ENCODE peak calls at places on chromosome 12, in five cellular contexts. T is upper lobe of left lung, H is endodermal cell, B is thoracic aorta, X is left lung. V is an unnamed sample.

GRCh38 chr12:65306229-65306602 is 27.7 kb downstream of the MSRB3 start:
- DNase-seq in H (no peak), T (no peak), X (no peak), B (no peak), V (no peak)

GRCh38 chr12:104975621-104976343 is 10.3 kb upstream of the NOPCHAP1 start:
- DNase-seq in T (no peak), X (no peak), B (no peak), H (no peak), V (no peak)

GRCh38 chr12:116954700-116955381 is 44.1 kb downstream of the FBXW8 start:
- DNase-seq in T (peak; percentile 57), X (no peak), B (no peak), H (peak; percentile 43), V (no peak)

GRCh38 chr12:65163755-65164154 is 5.6 kb upstream of the LEMD3 start:
- DNase-seq in X (no peak), T (no peak), B (no peak), H (no peak), V (no peak)

GRCh38 chr12:6154730-6155459 is 30.4 kb upstream of the VWF start:
- DNase-seq in B (no peak), X (no peak), H (no peak), T (peak; percentile 67), V (no peak)

GRCh38 chr12:52041695-52042123 is 9.5 kb upstream of the NR4A1 start:
- DNase-seq in B (no peak), T (no peak), X (no peak), H (peak; percentile 85), V (peak; percentile 66)

GRCh38 chr12:53974084-53975018 is at the start of gene HOTAIR:
- DNase-seq in X (peak; percentile 69), T (no peak), H (peak; percentile 70), B (no peak), V (no peak)

GRCh38 chr12:42469355-42470006 is 120.1 kb downstream of the PRICKLE1 start:
- DNase-seq in H (no peak), X (no peak), T (no peak), B (no peak), V (no peak)

GRCh38 chr12:113194971-113195391 is 9.5 kb downstream of the RITA1 start:
- DNase-seq in B (no peak), X (no peak), H (no peak), T (no peak), V (peak; percentile 39)

GRCh38 chr12:39368096-39368495 is 74.8 kb downstream of the KIF21A start:
- DNase-seq in X (no peak), H (no peak), B (no peak), T (no peak), V (no peak)

GRCh38 chr12:67671419-67671818 is 22.9 kb downstream of the DYRK2 start:
- DNase-seq in B (no peak), X (no peak), T (no peak), H (no peak), V (no peak)

GRCh38 chr12:117863004-117863709 is 105.6 kb downstream of the KSR2 start:
- DNase-seq in T (no peak), H (no peak), X (no peak), B (no peak), V (no peak)

GRCh38 chr12:49567611-49568441 is at the start of gene MCRS1:
- DNase-seq in T (peak; percentile 85), B (peak; percentile 52), H (peak; percentile 97), X (peak; percentile 91), V (peak; percentile 96)

GRCh38 chr12:93005928-93006654 is 77.0 kb upstream of the EEA1 start:
- DNase-seq in T (no peak), B (no peak), X (no peak), H (peak; percentile 60), V (peak; percentile 45)

GRCh38 chr12:88860846-88861245 is 280.6 kb upstream of the KITLG start:
- DNase-seq in H (no peak), T (no peak), X (no peak), B (no peak), V (no peak)

GRCh38 chr12:88866881-88867280 is 286.6 kb upstream of the KITLG start:
- DNase-seq in X (no peak), H (no peak), T (no peak), B (no peak), V (no peak)

GRCh38 chr12:88870000-88870737 is 289.9 kb upstream of the KITLG start:
- DNase-seq in T (no peak), B (no peak), X (no peak), H (no peak), V (no peak)

GRCh38 chr12:88868062-88868461 is 287.8 kb upstream of the KITLG start:
- DNase-seq in X (no peak), T (no peak), B (no peak), H (no peak), V (no peak)

GRCh38 chr12:88865537-88865936 is 285.3 kb upstream of the KITLG start:
- DNase-seq in X (no peak), H (no peak), B (no peak), T (no peak), V (no peak)
- H3K27ac ChIP-seq in X (no peak overlapping the region), H (no peak overlapping the region), B (no peak overlapping the region), T (no peak overlapping the region), V (no peak overlapping the region)

GRCh38 chr12:109625749-109626377 is 52.3 kb downstream of the MVK start:
- DNase-seq in X (no peak), H (no peak), B (no peak), T (no peak), V (no peak)

GRCh38 chr12:109626378-109627115 is 53.0 kb downstream of the MVK start:
- DNase-seq in X (no peak), H (no peak), T (no peak), B (no peak), V (peak; percentile 79)

GRCh38 chr12:109625131-109625559 is 51.6 kb downstream of the MVK start:
- DNase-seq in B (no peak), X (no peak), T (no peak), H (peak; percentile 66), V (no peak)

GRCh38 chr12:109630107-109630506 is 56.5 kb downstream of the MVK start:
- DNase-seq in T (no peak), H (no peak), B (no peak), X (no peak), V (no peak)

DNA sequence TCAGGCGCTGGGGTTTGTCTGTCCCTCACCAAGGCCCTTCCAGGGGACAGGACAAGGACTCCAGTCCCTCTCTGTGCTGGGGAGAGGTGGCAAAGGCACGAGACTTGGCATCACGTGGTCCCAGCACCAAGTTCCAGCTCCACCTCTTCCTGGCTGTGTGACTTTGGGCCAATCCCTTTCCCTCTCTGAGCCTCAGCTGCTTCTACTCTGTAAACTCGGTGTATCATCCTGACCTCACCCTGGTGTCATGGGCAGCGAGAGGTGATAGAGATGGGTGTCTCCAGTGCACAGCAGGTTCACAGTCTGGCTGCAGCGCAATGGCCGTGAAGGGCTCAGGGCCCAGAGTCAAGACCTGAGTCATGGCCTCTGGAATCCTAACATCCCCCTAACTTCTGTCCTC is 54.0 kb downstream of the MVK start:
- DNase-seq in B (no peak), X (no peak), T (no peak), H (no peak), V (no peak)
- H3K27me3 ChIP-seq in B (no peaks in the 10 kb centered on the region), X (peaks cover 84% of the 10 kb centered on the region), T (no peaks in the 10 kb centered on the region), H (no peaks in the 10 kb centered on the region), V (no peaks in the 10 kb centered on the region)

GRCh38 chr12:109697270-109697553 is 16.4 kb upstream of the FAM222A start:
- DNase-seq in T (no peak), H (no peak), X (no peak), B (no peak), V (no peak)
- H3K27ac ChIP-seq in T (no peak overlapping the region), H (no peak overlapping the region), X (no peak overlapping the region), B (no peak overlapping the region), V (no peak overlapping the region)

GRCh38 chr12:130205531-130205930 is 43.3 kb downstream of the FZD10 start:
- DNase-seq in X (no peak), B (no peak), H (no peak), T (no peak), V (no peak)
- H3K27me3 ChIP-seq in X (peaks cover under 1% of the 10 kb centered on the region), B (no peaks in the 10 kb centered on the region), H (peaks cover 13% of the 10 kb centered on the region), T (no peaks in the 10 kb centered on the region), V (peaks cover 11% of the 10 kb centered on the region)

DNA sequence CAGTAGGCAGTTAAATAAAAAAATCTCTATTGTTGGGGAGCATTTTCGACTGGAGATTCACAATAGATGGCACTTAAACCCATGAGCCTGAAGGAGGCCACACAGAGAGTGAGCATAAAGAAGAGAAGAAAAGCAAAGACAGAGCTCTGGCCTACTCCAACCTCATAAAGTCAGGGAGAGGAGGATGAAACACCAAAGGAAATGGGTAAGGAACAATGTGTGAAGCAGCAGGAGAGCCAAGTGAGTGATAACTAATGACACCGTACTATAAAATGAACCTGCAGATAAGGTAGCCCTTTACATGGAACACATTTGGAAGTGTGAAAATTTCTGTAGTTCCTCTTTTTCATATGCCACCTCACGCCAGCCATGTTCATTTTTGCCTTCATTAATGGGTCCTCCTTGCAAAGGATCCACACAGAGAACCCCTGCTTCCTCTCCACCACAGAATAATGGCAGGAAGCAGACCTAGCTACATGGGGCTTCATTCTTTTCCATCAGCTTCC is 150.0 kb upstream of the SYT10 start:
- DNase-seq in T (no peak), X (no peak), B (no peak), H (peak; percentile 45), V (peak; percentile 9)
- H3K27ac ChIP-seq in T (no peak overlapping the region), X (no peak overlapping the region), B (no peak overlapping the region), H (no peak overlapping the region), V (no peak overlapping the region)

V was measured in neural progenitor cell.